ENCODE peak calls at places on chromosomes 16 and 17, in eight cellular contexts. R, C, U, Y, M, W, D and B are unnamed samples.
A peak's percentile ranks its signal among the peaks of the same experiment; 100 is the strongest.

GRCh38 chr16:89904606-89905510 is 13.8 kb upstream of the MC1R start:
- DNase-seq in R (no peak), Y (no peak), C (no peak), D (no peak), W (no peak), M (no peak), U (no peak), B (no peak)

GRCh38 chr17:69525920-69526841 is 111.7 kb downstream of the MAP2K6 start:
- DNase-seq in M (no peak), R (peak; percentile 36), D (peak; percentile 35), Y (no peak), C (peak; percentile 36), U (peak; percentile 61), W (peak; percentile 62), B (peak; percentile 82)

GRCh38 chr17:65956814-65957213 is 235.1 kb downstream of the CEP112 start:
- DNase-seq in D (no peak), W (no peak), M (no peak), Y (no peak), U (no peak), C (no peak), R (no peak), B (no peak)

GRCh38 chr17:63641678-63642077 is 19.5 kb downstream of the MAP3K3 start:
- DNase-seq in R (no peak), Y (no peak), D (no peak), U (no peak), M (no peak), C (no peak), W (no peak), B (no peak)

GRCh38 chr16:85498607-85499006 is 114.5 kb upstream of the GSE1 start:
- DNase-seq in R (no peak), W (no peak), M (no peak), C (no peak), U (no peak), D (no peak), Y (no peak), B (no peak)

GRCh38 chr17:1122681-1123396 is 56.9 kb downstream of the ABR start:
- DNase-seq in R (peak; percentile 92), U (no peak), C (peak; percentile 91), W (peak; percentile 60), D (peak; percentile 85), Y (peak; percentile 71), M (no peak), B (peak; percentile 87)

GRCh38 chr17:59547131-59547915 is 18.1 kb upstream of the DHX40 start:
- DNase-seq in R (no peak), W (no peak), U (peak; percentile 8), M (no peak), C (no peak), Y (no peak), D (no peak), B (peak; percentile 22)

GRCh38 chr16:75996491-75996890 is 270.2 kb upstream of the CPHXL start:
- DNase-seq in C (no peak), D (no peak), W (no peak), Y (no peak), M (no peak), R (no peak), U (no peak), B (no peak)

GRCh38 chr17:13337864-13338371 is 263.8 kb downstream of the HS3ST3A1 start:
- DNase-seq in U (peak; percentile 3), R (peak; percentile 36), C (no peak), M (peak; percentile 32), Y (no peak), W (peak; percentile 69), D (peak; percentile 24), B (peak; percentile 57)

GRCh38 chr17:19264681-19265080 is 27.5 kb downstream of the EPN2 start:
- DNase-seq in W (no peak), R (no peak), M (no peak), Y (no peak), C (no peak), U (peak; percentile 12), D (no peak), B (no peak)

GRCh38 chr17:4988168-4988567 is 693 bp upstream of the CAMTA2 start:
- DNase-seq in D (no peak), Y (no peak), U (no peak), W (no peak), M (no peak), C (no peak), R (no peak), B (no peak)

GRCh38 chr17:17568772-17569195 is 22.7 kb downstream of the PEMT start:
- DNase-seq in R (peak; percentile 67), U (no peak), W (peak; percentile 40), M (no peak), C (peak; percentile 94), Y (no peak), D (peak; percentile 94), B (peak; percentile 88)

GRCh38 chr17:45346255-45347015 is 29.6 kb upstream of the MAP3K14 start:
- DNase-seq in U (no peak), C (no peak), R (no peak), W (no peak), D (no peak), M (no peak), Y (no peak), B (no peak)

GRCh38 chr16:54266363-54266955 is 20.1 kb downstream of the IRX3 start:
- DNase-seq in D (no peak), U (no peak), R (no peak), Y (no peak), W (no peak), C (no peak), M (no peak), B (no peak)

GRCh38 chr16:69013991-69014390 is 91.5 kb upstream of the HAS3 start:
- DNase-seq in M (no peak), R (no peak), D (no peak), U (no peak), W (no peak), Y (no peak), C (no peak), B (no peak)

GRCh38 chr17:71535311-71535710 is 585.5 kb upstream of the SOX9 start:
- DNase-seq in U (no peak), W (no peak), D (no peak), C (no peak), R (no peak), Y (no peak), M (no peak), B (no peak)

GRCh38 chr16:52022177-52022576 is 524.8 kb downstream of the TOX3 start:
- DNase-seq in W (no peak), M (no peak), R (no peak), C (no peak), D (no peak), U (no peak), Y (no peak), B (no peak)

GRCh38 chr16:57725077-57725953 is 10.3 kb upstream of the KATNB1 start:
- DNase-seq in D (no peak), U (no peak), M (no peak), Y (no peak), W (peak; percentile 10), R (no peak), C (no peak), B (no peak)

GRCh38 chr16:4309833-4310266 is 6.0 kb upstream of the GLIS2 start:
- DNase-seq in R (peak; percentile 56), U (peak; percentile 29), Y (no peak), M (no peak), W (peak; percentile 87), C (peak; percentile 92), D (peak; percentile 72), B (peak; percentile 95)

GRCh38 chr17:11554042-11554441 is 44.2 kb upstream of the DNAH9 start:
- DNase-seq in D (no peak), W (no peak), M (no peak), Y (no peak), U (no peak), R (no peak), C (no peak), B (no peak)